ENCODE peak calls at places on chromosome 9, in nine cellular contexts. G is left colon, E is pons, Y is iris pigment epithelial cell, N is amniotic epithelial cell, K is brain microvascular endothelial cell, O is ovary, Z is right atrium auricular region, M is uterus. I is an unnamed sample.
A peak's percentile ranks its signal among the peaks of the same experiment; 100 is the strongest.

GRCh38 chr9:135930446-135931345 is 23.4 kb upstream of the CAMSAP1 start:
- DNase-seq in N (no peak), O (no peak), Z (no peak), K (no peak), E (no peak), M (no peak), G (no peak), Y (no peak), I (no peak)

GRCh38 chr9:32955655-32956478 is 45.6 kb downstream of the APTX start:
- DNase-seq in M (no peak), G (no peak), Y (no peak), O (peak; percentile 30), Z (no peak), K (no peak), N (no peak), E (no peak), I (no peak)

GRCh38 chr9:77457916-77458592 is 190.1 kb downstream of the GNA14 start:
- DNase-seq in M (peak; percentile 73), E (peak; percentile 91), N (peak; percentile 52), O (peak; percentile 63), Y (peak; percentile 69), K (peak; percentile 50), Z (peak; percentile 74), G (peak; percentile 56), I (peak; percentile 56)

GRCh38 chr9:41229408-41230401 is 40.6 kb upstream of the ZNG1F start:
- DNase-seq in Z (no peak), M (no peak), E (peak; percentile 24), Y (peak; percentile 22), G (peak; percentile 12), O (peak; percentile 20), N (peak; percentile 19), K (no peak), I (peak; percentile 20)

GRCh38 chr9:121292051-121292450 is 24.1 kb downstream of the GSN start:
- DNase-seq in K (no peak), Y (no peak), M (no peak), N (no peak), Z (no peak), E (no peak), G (no peak), O (no peak), I (no peak)

GRCh38 chr9:35553670-35554543 is 51.2 kb upstream of the TESK1 start:
- DNase-seq in Y (peak; percentile 77), N (peak; percentile 79), Z (peak; percentile 86), G (peak; percentile 34), O (peak; percentile 67), K (peak; percentile 69), M (peak; percentile 78), E (peak; percentile 89), I (peak; percentile 40)

GRCh38 chr9:127356906-127357305 is 40.1 kb upstream of the SLC2A8 start:
- DNase-seq in Z (no peak), K (no peak), N (no peak), O (no peak), M (no peak), G (no peak), E (no peak), Y (no peak), I (no peak)

GRCh38 chr9:136554870-136555269 is 9.0 kb upstream of the NOTCH1 start:
- DNase-seq in E (no peak), O (no peak), Z (no peak), M (no peak), G (no peak), Y (no peak), K (no peak), N (peak; percentile 24), I (no peak)

GRCh38 chr9:112224401-112225289 is 49.5 kb upstream of the SUSD1 start:
- DNase-seq in Y (peak; percentile 76), K (peak; percentile 85), Z (no peak), N (peak; percentile 50), G (no peak), O (no peak), E (no peak), M (no peak), I (no peak)

GRCh38 chr9:35910613-35911488 is 1.6 kb downstream of the SPAAR start:
- DNase-seq in Y (peak; percentile 75), N (peak; percentile 76), O (no peak), Z (no peak), G (peak; percentile 73), E (no peak), K (peak; percentile 65), M (no peak), I (peak; percentile 36)

GRCh38 chr9:14910178-14910805 is at the start of gene FREM1:
- DNase-seq in M (peak; percentile 59), E (peak; percentile 20), O (peak; percentile 31), Y (peak; percentile 23), Z (no peak), N (peak; percentile 15), G (peak; percentile 31), K (peak; percentile 22), I (peak; percentile 52)

GRCh38 chr9:122090981-122091380 is 2.1 kb downstream of the TTLL11 start:
- DNase-seq in Z (no peak), M (no peak), Y (no peak), G (no peak), N (no peak), E (no peak), O (no peak), K (no peak), I (no peak)

GRCh38 chr9:123569343-123569694 is 213.3 kb downstream of the CRB2 start:
- DNase-seq in E (no peak), K (no peak), Z (no peak), M (no peak), G (no peak), O (no peak), N (no peak), Y (no peak), I (no peak)

GRCh38 chr9:94993141-94993820 is 266.8 kb downstream of the AOPEP start:
- DNase-seq in G (no peak), E (no peak), Y (no peak), K (no peak), Z (no peak), O (no peak), M (no peak), N (no peak), I (no peak)

GRCh38 chr9:119841005-119841404 is 471.8 kb upstream of the BRINP1 start:
- DNase-seq in Z (no peak), N (no peak), E (no peak), Y (no peak), K (no peak), O (no peak), M (no peak), G (no peak), I (no peak)

GRCh38 chr9:34562136-34562745 is 27.3 kb downstream of the CNTFR start:
- DNase-seq in E (no peak), M (no peak), O (no peak), Z (no peak), N (no peak), Y (no peak), G (peak; percentile 28), K (no peak), I (no peak)

GRCh38 chr9:13845460-13845859 is 468.5 kb downstream of the NFIB start:
- DNase-seq in K (peak; percentile 24), M (no peak), O (no peak), G (no peak), Y (peak; percentile 86), E (no peak), N (peak; percentile 80), Z (no peak), I (no peak)